ENCODE peak calls at places on chromosome 13, in seven cellular contexts. Q, N, R, K, P, T and A are unnamed samples.
A peak's percentile ranks its signal among the peaks of the same experiment; 100 is the strongest.

GRCh38 chr13:25064396-25064795 is 31.5 kb upstream of the PABPC3 start:
- DNase-seq in Q (no peak), N (no peak), R (no peak), K (no peak), P (no peak), T (no peak), A (no peak)

GRCh38 chr13:29523199-29523931 is 72.1 kb downstream of the SLC7A1 start:
- DNase-seq in Q (no peak), N (peak; percentile 51), R (no peak), K (no peak), P (no peak), T (no peak), A (no peak)

GRCh38 chr13:26423634-26424033 is 133.8 kb upstream of the WASF3 start:
- DNase-seq in Q (peak; percentile 66), N (no peak), R (no peak), K (peak; percentile 32), P (no peak), T (no peak), A (no peak)

GRCh38 chr13:41827507-41828213 is 133.2 kb downstream of the VWA8 start:
- DNase-seq in Q (no peak), N (no peak), R (peak; percentile 86), K (no peak), P (no peak), T (no peak), A (peak; percentile 89)

GRCh38 chr13:40485611-40486517 is 180.6 kb downstream of the FOXO1 start:
- DNase-seq in Q (no peak), N (no peak), R (no peak), K (no peak), P (no peak), T (no peak), A (no peak)

GRCh38 chr13:20340136-20340758 is 108.1 kb upstream of the GJB6 start:
- DNase-seq in Q (no peak), N (no peak), R (no peak), K (no peak), P (no peak), T (no peak), A (no peak)

GRCh38 chr13:41306271-41307150 is 4.6 kb upstream of the NAA16 start:
- DNase-seq in Q (no peak), N (no peak), R (no peak), K (no peak), P (no peak), T (no peak), A (no peak)

GRCh38 chr13:39776439-39776838 is 121.0 kb downstream of the COG6 start:
- DNase-seq in Q (no peak), N (no peak), R (peak; percentile 33), K (no peak), P (no peak), T (no peak), A (peak; percentile 61)

GRCh38 chr13:41370736-41371135 is 59.7 kb downstream of the NAA16 start:
- DNase-seq in Q (no peak), N (no peak), R (peak; percentile 32), K (no peak), P (no peak), T (no peak), A (no peak)

GRCh38 chr13:74647991-74648390 is 513.8 kb upstream of the KLF12 start:
- DNase-seq in Q (no peak), N (no peak), R (no peak), K (no peak), P (no peak), T (no peak), A (no peak)

GRCh38 chr13:101916758-101917474 is 464.4 kb downstream of the ITGBL1 start:
- DNase-seq in Q (no peak), N (no peak), R (no peak), K (peak; percentile 13), P (no peak), T (no peak), A (no peak)
- H3K4me3 ChIP-seq in Q (no peak overlapping the region), N (peak overlapping the region; percentile 21), R (no peak overlapping the region), K (peak overlapping the region; percentile 70), P (peak overlapping the region; percentile 45), T (no peak overlapping the region), A (no peak overlapping the region)

DNA sequence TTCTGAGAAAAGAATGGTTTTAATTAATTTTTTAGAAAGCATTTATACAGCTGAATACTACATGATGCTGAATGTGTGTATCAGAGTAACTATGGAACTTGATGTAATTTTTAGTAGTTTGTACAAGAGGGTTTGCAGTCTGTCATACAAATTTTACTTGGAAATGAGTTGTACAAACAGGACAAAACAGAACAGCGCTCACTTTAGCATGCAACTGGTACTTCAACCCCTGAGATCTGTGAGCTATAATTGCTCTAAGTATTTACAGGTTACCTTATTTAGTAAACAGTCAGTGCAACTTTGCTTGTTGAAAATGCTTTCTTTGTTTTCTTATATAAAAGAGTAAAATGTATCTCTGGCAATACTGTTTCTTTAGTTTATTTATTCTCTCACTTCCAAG is 719 bp downstream of the TNFRSF19 start:
- DNase-seq in Q (no peak), N (no peak), R (no peak), K (no peak), P (no peak), T (no peak), A (no peak)
- TF ChIP-seq CTCF in Q (no peak), N (no peak), R (peak; percentile 35), K (no peak), P (no peak), T (no peak), A (peak; percentile 32)

GRCh38 chr13:37968555-37968954 is 99.0 kb upstream of the TRPC4 start:
- DNase-seq in Q (no peak), N (no peak), R (no peak), K (no peak), P (no peak), T (no peak), A (no peak)

GRCh38 chr13:37960427-37960826 is 90.9 kb upstream of the TRPC4 start:
- DNase-seq in Q (no peak), N (no peak), R (no peak), K (peak; percentile 48), P (no peak), T (no peak), A (no peak)

DNA sequence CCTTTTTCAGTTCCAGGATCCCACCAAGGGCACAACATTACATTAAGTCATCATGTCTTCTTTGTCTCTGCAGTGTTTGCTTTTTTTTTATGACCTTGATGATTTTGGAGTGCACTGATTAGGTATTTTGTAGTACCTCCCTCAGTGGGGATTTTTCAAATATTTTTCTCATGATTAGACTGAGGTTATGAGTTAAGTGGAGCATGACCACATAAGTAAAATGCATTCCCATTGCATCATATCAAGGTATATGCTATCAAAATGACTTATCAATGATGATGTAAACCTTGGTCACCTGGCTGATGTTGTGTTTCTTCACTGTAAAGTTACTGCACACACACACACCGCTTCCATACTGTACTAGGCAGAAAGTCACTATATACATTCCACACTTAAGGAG is 96.7 kb upstream of the TRPC4 start:
- DNase-seq in Q (no peak), N (no peak), R (no peak), K (no peak), P (no peak), T (no peak), A (peak; percentile 25)
- H3K4me3 ChIP-seq in Q (no peak overlapping the region), N (no peak overlapping the region), R (no peak overlapping the region), K (no peak overlapping the region), P (no peak overlapping the region), T (no peak overlapping the region), A (no peak overlapping the region)

GRCh38 chr13:71254384-71254783 is 612.6 kb downstream of the DACH1 start:
- DNase-seq in Q (no peak), N (no peak), R (no peak), K (peak; percentile 59), P (no peak), T (no peak), A (peak; percentile 1)
- TF ChIP-seq CTCF in Q (no peak), N (no peak), R (no peak), K (peak; percentile 44), P (no peak), T (no peak), A (no peak)